ENCODE peak calls at places on chromosome 12, in four cellular contexts. Z is endothelial cell, S is NCI-H774, Q is NCI-H1105. X is an unnamed sample.

GRCh38 chr12:53244337-53244736 is 12.3 kb upstream of the RARG start:
- DNase-seq in Q (no peak), S (no peak), Z (no peak), X (no peak)

GRCh38 chr12:132444957-132445883 is 44.7 kb upstream of the FBRSL1 start:
- DNase-seq in S (no peak), Q (no peak), Z (no peak), X (no peak)

GRCh38 chr12:132178801-132179401 is 34.6 kb downstream of the NOC4L start:
- DNase-seq in S (no peak), Z (no peak), Q (peak; percentile 45), X (no peak)

GRCh38 chr12:49825971-49826421 is 2.2 kb downstream of the NCKAP5L start:
- DNase-seq in Q (no peak), S (no peak), Z (no peak), X (no peak)

GRCh38 chr12:83389237-83389996 is 702.7 kb downstream of the TMTC2 start:
- DNase-seq in Q (no peak), S (no peak), Z (peak; percentile 7), X (no peak)

GRCh38 chr12:94149781-94150482 is 1.6 kb downstream of the PLXNC1 start:
- DNase-seq in S (peak; percentile 26), Q (no peak), Z (peak; percentile 20), X (no peak)

GRCh38 chr12:26044007-26044394 is 80.8 kb downstream of the BHLHE41 start:
- DNase-seq in Q (no peak), S (no peak), Z (no peak), X (no peak)

GRCh38 chr12:106126441-106127288 is 12.1 kb downstream of the NUAK1 start:
- DNase-seq in Z (no peak), Q (no peak), S (no peak), X (no peak)

GRCh38 chr12:116920939-116921338 is 10.2 kb downstream of the FBXW8 start:
- DNase-seq in Q (no peak), Z (no peak), S (no peak), X (no peak)

GRCh38 chr12:2264622-2265306 is 212.0 kb downstream of the CACNA1C start:
- DNase-seq in Q (no peak), S (no peak), Z (no peak), X (peak; percentile 89)

GRCh38 chr12:130832561-130833209 is 6.4 kb downstream of the STX2 start:
- DNase-seq in S (no peak), Q (no peak), Z (no peak), X (no peak)